ENCODE peak calls at places on chromosomes 12 and 14, in four cellular contexts. Q is heart left ventricle, I is body of pancreas, W is sigmoid colon. G is an unnamed sample.

GRCh38 chr12:57188090-57188425 is 28.5 kb upstream of the NXPH4 start:
- DNase-seq in Q (no peak), I (no peak), W (no peak), G (no peak)

GRCh38 chr14:57389646-57390036 is 745 bp upstream of the NAA30 start:
- DNase-seq in Q (no peak), I (peak), W (no peak), G (no peak)

GRCh38 chr12:6426882-6427671 is 17.7 kb upstream of the CD27 start:
- DNase-seq in Q (no peak), I (no peak), W (no peak), G (peak)

GRCh38 chr14:99941211-99941610 is 124.0 kb upstream of the EVL start:
- DNase-seq in Q (no peak), I (no peak), W (no peak), G (no peak)

GRCh38 chr12:2119266-2119665 is 66.5 kb downstream of the CACNA1C start:
- DNase-seq in Q (no peak), I (no peak), W (peak), G (peak)

GRCh38 chr14:77376380-77376770 is 519 bp downstream of the TMED8 start:
- DNase-seq in Q (peak), I (peak), W (no peak), G (peak)

GRCh38 chr12:2415568-2415944 is 362.8 kb downstream of the CACNA1C start:
- DNase-seq in Q (no peak), I (no peak), W (peak), G (peak)

GRCh38 chr14:24430682-24431568 is 1.2 kb downstream of the KHNYN start:
- DNase-seq in Q (peak), I (no peak), W (no peak), G (peak)

GRCh38 chr14:104689620-104690265 is 325 bp downstream of the INF2 start:
- DNase-seq in Q (peak), I (no peak), W (no peak), G (no peak)

GRCh38 chr12:99870085-99870484 is 114.7 kb downstream of the ANKS1B start:
- DNase-seq in Q (no peak), I (no peak), W (no peak), G (no peak)

GRCh38 chr12:123916729-123917128 is 55.9 kb downstream of the CCDC92 start:
- DNase-seq in Q (no peak), I (no peak), W (no peak), G (peak)

GRCh38 chr12:102061096-102061555 is 665 bp downstream of the WASHC3 start:
- DNase-seq in Q (no peak), I (no peak), W (no peak), G (no peak)

GRCh38 chr14:75299064-75299463 is 20.4 kb downstream of the FOS start:
- DNase-seq in Q (peak), I (peak), W (peak), G (no peak)

GRCh38 chr14:102728509-102728908 is 48.7 kb upstream of the TRAF3 start:
- DNase-seq in Q (no peak), I (no peak), W (no peak), G (no peak)

GRCh38 chr12:1616233-1617066 is 12.6 kb upstream of the WNT5B start:
- DNase-seq in Q (no peak), I (no peak), W (peak), G (no peak)

GRCh38 chr12:43812926-43813325 is 6.8 kb upstream of the TWF1 start:
- DNase-seq in Q (no peak), I (no peak), W (no peak), G (no peak)

GRCh38 chr14:46663382-46663781 is 11.8 kb upstream of the RPL10L start:
- DNase-seq in Q (no peak), I (no peak), W (no peak), G (no peak)

GRCh38 chr12:85733984-85734383 is 102.2 kb downstream of the RASSF9 start:
- DNase-seq in Q (no peak), I (no peak), W (no peak), G (no peak)

GRCh38 chr14:79659995-79660975 is 551.0 kb downstream of the DIO2 start:
- DNase-seq in Q (no peak), I (no peak), W (no peak), G (no peak)

GRCh38 chr12:94762259-94762942 is 112.0 kb upstream of the TMCC3 start:
- DNase-seq in Q (no peak), I (no peak), W (no peak), G (no peak)

GRCh38 chr14:99122521-99123125 is 149.4 kb downstream of the BCL11B start:
- DNase-seq in Q (no peak), I (no peak), W (peak), G (no peak)

GRCh38 chr12:6748761-6749160 is 4.2 kb downstream of the MLF2 start:
- DNase-seq in Q (no peak), I (no peak), W (no peak), G (no peak)

GRCh38 chr14:69328317-69328716 is 68.4 kb downstream of the GALNT16 start:
- DNase-seq in Q (no peak), I (no peak), W (peak), G (peak)

GRCh38 chr12:989751-990278 is 1.2 kb upstream of the ERC1 start:
- DNase-seq in Q (peak), I (peak), W (peak), G (no peak)

GRCh38 chr14:60356921-60357550 is 108.0 kb downstream of the PPM1A start:
- DNase-seq in Q (no peak), I (peak), W (no peak), G (no peak)

GRCh38 chr12:43758247-43758727 is 303 bp downstream of the PUS7L start:
- DNase-seq in Q (no peak), I (peak), W (peak), G (no peak)

GRCh38 chr12:54321363-54321762 is 3.6 kb upstream of the COPZ1 start:
- DNase-seq in Q (no peak), I (no peak), W (no peak), G (no peak)

GRCh38 chr12:54328595-54329337 is 3.8 kb downstream of the COPZ1 start:
- DNase-seq in Q (no peak), I (no peak), W (no peak), G (no peak)

GRCh38 chr12:54330442-54330841 is 5.5 kb downstream of the COPZ1 start:
- DNase-seq in Q (no peak), I (no peak), W (no peak), G (no peak)

GRCh38 chr12:54329756-54330155 is 4.8 kb downstream of the COPZ1 start:
- DNase-seq in Q (no peak), I (no peak), W (no peak), G (no peak)

GRCh38 chr12:54324617-54325441 is at the start of gene COPZ1:
- DNase-seq in Q (peak), I (peak), W (peak), G (peak)
- TF ChIP-seq POLR2A in Q (peak), I (peak), W (peak), G (peak)

DNA sequence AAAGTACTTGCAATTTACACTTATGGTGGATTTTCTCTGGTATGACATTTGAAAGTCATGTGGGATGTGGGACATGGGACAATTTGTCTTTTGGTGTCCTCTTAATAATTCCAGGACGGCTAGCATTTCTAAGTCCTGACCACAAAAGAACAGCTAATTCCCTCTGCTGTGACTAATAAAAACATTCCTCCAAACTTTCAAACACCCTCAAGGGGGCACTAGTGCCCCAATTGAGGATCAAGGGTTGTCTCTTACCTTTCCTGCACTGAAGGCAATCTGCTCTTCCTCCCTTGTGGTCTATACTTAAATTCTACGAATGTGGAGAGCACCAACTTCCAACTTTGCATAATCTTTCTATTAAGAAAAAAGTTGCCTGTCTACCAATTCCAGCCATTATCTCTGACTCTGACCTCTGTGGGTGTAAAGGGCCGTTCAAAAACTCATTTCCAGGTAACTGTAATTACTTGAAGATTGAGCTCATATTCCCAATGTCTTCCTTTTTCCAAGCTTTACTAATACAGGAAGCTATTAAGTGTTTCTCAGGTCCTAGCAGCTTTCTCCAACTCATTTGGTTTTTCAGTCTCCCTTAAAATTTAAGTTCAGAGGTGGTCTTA is 210.2 kb downstream of the PTPRO start:
- DNase-seq in Q (no peak), I (no peak), W (no peak), G (no peak)
- TF ChIP-seq CTCF in Q (peak), I (peak), W (peak), G (peak)

DNA sequence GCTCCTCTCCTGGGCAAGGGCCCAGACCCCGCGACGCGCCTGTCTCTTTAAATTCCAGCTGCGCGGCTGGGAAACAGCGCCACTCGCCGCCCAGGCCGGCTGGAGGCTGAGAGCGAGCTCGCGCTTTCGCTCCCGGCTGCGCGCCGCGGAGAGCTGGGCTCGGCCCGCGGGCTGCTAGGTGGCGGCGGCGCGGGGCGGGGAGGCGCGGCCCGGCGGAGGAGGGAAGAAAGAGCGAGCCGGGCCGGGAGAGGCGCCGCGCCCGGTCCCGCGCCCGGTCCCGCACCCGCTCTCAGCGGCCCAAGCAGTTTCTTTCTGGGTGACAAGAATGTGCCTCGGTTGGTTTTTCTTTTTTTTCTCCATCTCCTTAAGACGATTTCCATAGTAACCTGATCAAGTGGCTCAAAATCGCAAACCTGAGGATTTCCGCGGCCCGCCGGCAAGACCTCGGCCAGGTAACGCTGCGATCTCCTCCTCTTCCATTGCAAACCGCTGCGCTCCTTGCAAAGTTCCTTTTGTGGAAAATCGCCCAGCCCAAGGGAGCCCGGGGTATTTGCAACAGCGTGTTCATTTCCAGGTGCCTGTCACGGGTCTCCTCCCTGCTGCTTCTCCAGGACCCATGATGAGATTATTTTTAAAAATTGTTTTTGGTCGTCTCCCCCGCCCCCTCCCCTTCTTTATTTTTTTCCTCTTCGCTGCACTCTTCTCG is 259.5 kb upstream of the E2F7 start:
- DNase-seq in Q (peak), I (peak), W (peak), G (peak)
- H3K27ac ChIP-seq in Q (no peak), I (no peak), W (peak), G (no peak)

GRCh38 chr12:114671664-114672476 is 12.1 kb downstream of the TBX3 start:
- DNase-seq in Q (no peak), I (no peak), W (no peak), G (no peak)
- TF ChIP-seq POLR2A in Q (no peak), I (no peak), W (no peak), G (no peak)

GRCh38 chr12:108080363-108080762 is 48.7 kb upstream of the WSCD2 start:
- DNase-seq in Q (no peak), I (no peak), W (no peak), G (no peak)
- TF ChIP-seq CTCF in Q (no peak), I (no peak), W (no peak), G (no peak)